ENCODE peak calls at places on chromosomes 7 and 10, in six cellular contexts. L is Peyer's patch, Z is stomach, N is ovary, M is gastrocnemius medialis, Y is IMR-90. R is an unnamed sample.
A peak's percentile ranks its signal among the peaks of the same experiment; 100 is the strongest.

GRCh38 chr7:135281363-135281949 is 47.8 kb downstream of the STRA8 start:
- DNase-seq in L (no peak), Z (peak; percentile 79), N (peak; percentile 84), M (peak; percentile 73), Y (peak; percentile 87), R (no peak)

GRCh38 chr7:98077762-98078161 is 28.9 kb upstream of the LMTK2 start:
- DNase-seq in L (no peak), Z (peak; percentile 5), N (no peak), M (no peak), Y (no peak), R (no peak)

GRCh38 chr7:97006146-97006950 is 995 bp downstream of the DLX6 start:
- DNase-seq in L (no peak), Z (peak; percentile 39), N (peak; percentile 52), M (no peak), Y (peak; percentile 1), R (no peak)

GRCh38 chr10:22332116-22332692 is 11.3 kb downstream of the BMI1 start:
- DNase-seq in L (no peak), Z (no peak), N (no peak), M (no peak), Y (no peak), R (no peak)

GRCh38 chr10:94500063-94500462 is 45.5 kb upstream of the HELLS start:
- DNase-seq in L (no peak), Z (no peak), N (no peak), M (no peak), Y (no peak), R (no peak)

GRCh38 chr7:7554647-7555575 is 11.8 kb upstream of the MIOS start:
- DNase-seq in L (no peak), Z (no peak), N (no peak), M (peak; percentile 79), Y (no peak), R (no peak)

GRCh38 chr7:101816499-101817030 is 861 bp upstream of the CUX1 start:
- DNase-seq in L (peak; percentile 72), Z (peak; percentile 65), N (peak; percentile 65), M (peak; percentile 46), Y (peak; percentile 37), R (peak; percentile 59)

GRCh38 chr7:128827971-128828711 is 2.1 kb upstream of the FLNC start:
- DNase-seq in L (no peak), Z (no peak), N (no peak), M (peak; percentile 95), Y (peak; percentile 88), R (peak; percentile 80)

GRCh38 chr7:96778263-96778662 is 68.6 kb upstream of the SEM1 start:
- DNase-seq in L (no peak), Z (no peak), N (no peak), M (no peak), Y (no peak), R (no peak)

GRCh38 chr7:2953099-2953498 is 90.6 kb downstream of the CARD11 start:
- DNase-seq in L (no peak), Z (no peak), N (no peak), M (no peak), Y (no peak), R (no peak)

GRCh38 chr7:12222889-12223579 is 11.9 kb downstream of the TMEM106B start:
- DNase-seq in L (no peak), Z (no peak), N (no peak), M (no peak), Y (no peak), R (no peak)

GRCh38 chr10:73522263-73522662 is 26.4 kb upstream of the PPP3CB start:
- DNase-seq in L (no peak), Z (no peak), N (no peak), M (no peak), Y (peak; percentile 56), R (no peak)

GRCh38 chr10:89644691-89644966 is 413 bp downstream of the PANK1 start:
- DNase-seq in L (no peak), Z (no peak), N (no peak), M (no peak), Y (no peak), R (no peak)

GRCh38 chr7:99362801-99363200 is 11.7 kb upstream of the ARPC1B start:
- DNase-seq in L (no peak), Z (no peak), N (no peak), M (no peak), Y (peak; percentile 96), R (no peak)

GRCh38 chr7:56811081-56811480 is 321.2 kb downstream of the ZNF479 start:
- DNase-seq in L (no peak), Z (no peak), N (no peak), M (no peak), Y (no peak), R (no peak)

GRCh38 chr10:6659451-6659850 is 79.4 kb upstream of the PRKCQ start:
- DNase-seq in L (no peak), Z (no peak), N (no peak), M (no peak), Y (no peak), R (no peak)

GRCh38 chr7:12458520-12459131 is 55.0 kb upstream of the VWDE start:
- DNase-seq in L (no peak), Z (no peak), N (no peak), M (no peak), Y (peak; percentile 25), R (no peak)

GRCh38 chr10:123608047-123608446 is 58.1 kb upstream of the GPR26 start:
- DNase-seq in L (no peak), Z (no peak), N (no peak), M (no peak), Y (no peak), R (no peak)

GRCh38 chr10:110919971-110920881 is 822 bp downstream of the SHOC2 start:
- DNase-seq in L (peak; percentile 63), Z (no peak), N (peak; percentile 64), M (peak; percentile 28), Y (peak; percentile 17), R (peak; percentile 28)

GRCh38 chr10:121696854-121697253 is 98.6 kb upstream of the FGFR2 start:
- DNase-seq in L (no peak), Z (peak; percentile 36), N (no peak), M (no peak), Y (no peak), R (no peak)

GRCh38 chr7:5631752-5632151 is 149.7 kb downstream of the RNF216 start:
- DNase-seq in L (no peak), Z (no peak), N (peak; percentile 13), M (no peak), Y (no peak), R (no peak)

GRCh38 chr7:5634107-5634950 is 147.1 kb downstream of the RNF216 start:
- DNase-seq in L (no peak), Z (no peak), N (peak; percentile 59), M (peak; percentile 60), Y (peak; percentile 94), R (peak; percentile 75)

GRCh38 chr7:5631185-5631584 is 150.3 kb downstream of the RNF216 start:
- DNase-seq in L (no peak), Z (no peak), N (peak; percentile 5), M (no peak), Y (no peak), R (no peak)

GRCh38 chr7:5635461-5636445 is 145.7 kb downstream of the RNF216 start:
- DNase-seq in L (no peak), Z (no peak), N (no peak), M (no peak), Y (no peak), R (no peak)

GRCh38 chr7:5633161-5634106 is 148.0 kb downstream of the RNF216 start:
- DNase-seq in L (no peak), Z (no peak), N (no peak), M (no peak), Y (no peak), R (no peak)
- H3K4me3 ChIP-seq in L (no peak overlapping the region), Z (no peak overlapping the region), N (no peak overlapping the region), M (no peak overlapping the region), Y (no peak overlapping the region), R (peak overlapping the region; percentile 7)

DNA sequence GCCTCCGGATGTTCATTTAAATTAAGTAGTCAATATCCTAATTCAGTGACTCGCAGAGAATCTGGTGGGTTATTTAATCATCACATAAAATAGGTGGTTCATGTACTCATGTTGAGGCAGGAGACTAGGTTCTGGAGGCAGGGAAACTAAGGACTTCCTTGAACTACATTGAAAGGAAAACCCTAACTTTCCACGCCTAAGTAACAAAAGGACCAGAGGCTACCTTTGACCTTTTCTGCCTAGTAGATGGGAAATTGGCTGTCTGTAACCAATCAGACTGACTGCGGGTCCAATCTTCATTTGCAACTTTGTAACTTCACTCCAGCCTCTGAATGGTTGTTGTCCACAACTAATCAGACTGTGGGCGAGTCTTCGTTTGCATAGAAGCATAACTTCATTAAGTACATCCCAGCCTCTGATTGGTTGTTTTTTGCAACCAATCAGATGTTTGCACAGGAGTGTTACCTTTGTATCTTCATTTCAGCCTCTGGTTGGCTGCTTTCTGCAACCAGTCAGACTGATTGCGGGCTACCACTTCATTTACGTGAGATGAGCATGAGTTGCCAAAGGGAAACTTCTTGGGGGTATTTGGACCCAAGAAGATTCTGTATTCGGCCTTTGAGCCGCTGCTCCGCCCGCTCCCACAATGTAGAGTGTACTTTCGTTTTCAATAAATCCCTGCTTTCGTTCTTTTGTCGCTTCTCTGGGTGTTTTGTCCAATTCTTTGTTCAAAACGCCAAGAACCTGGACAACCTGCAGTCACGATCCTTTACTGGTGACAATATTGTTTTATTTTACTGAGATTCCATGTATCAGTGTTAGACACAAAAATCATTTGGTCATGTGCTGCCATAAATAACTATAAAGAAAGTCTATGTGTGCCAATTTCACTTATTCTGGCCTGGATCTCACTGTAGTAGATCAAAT is 1.7 kb upstream of the ST7 start:
- DNase-seq in L (peak; percentile 50), Z (no peak), N (no peak), M (no peak), Y (no peak), R (no peak)
- TF ChIP-seq POLR2A in L (no peak), Z (no peak), N (no peak), M (no peak), Y (no peak), R (no peak)

DNA sequence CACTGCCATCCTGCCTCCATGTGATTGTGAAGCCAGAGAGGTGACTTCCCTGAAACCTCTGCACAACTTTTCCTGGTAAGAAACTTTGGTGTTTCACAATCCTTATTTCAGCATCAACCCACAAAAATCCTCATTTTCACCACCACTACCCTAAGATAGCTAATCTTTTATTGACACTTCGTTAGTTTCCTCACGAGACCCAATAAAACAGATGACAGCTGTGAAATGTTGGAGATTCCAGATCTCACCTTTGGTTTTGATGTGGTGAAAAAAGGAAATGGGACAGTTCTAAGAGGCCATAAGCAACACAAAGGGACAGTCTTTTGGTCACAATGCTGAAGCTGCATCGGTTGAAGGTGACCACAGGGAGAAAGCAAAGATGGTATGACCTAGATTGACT is 60.0 kb upstream of the TM9SF3 start:
- DNase-seq in L (no peak), Z (no peak), N (no peak), M (no peak), Y (no peak), R (no peak)
- H3K27ac ChIP-seq in L (no peak overlapping the region), Z (peak overlapping the region; percentile 52), N (no peak overlapping the region), M (no peak overlapping the region), Y (no peak overlapping the region), R (no peak overlapping the region)

GRCh38 chr7:130963349-130963748 is 229.3 kb upstream of the KLF14 start:
- DNase-seq in L (no peak), Z (no peak), N (no peak), M (no peak), Y (no peak), R (no peak)

GRCh38 chr7:130960208-130960988 is 226.4 kb upstream of the KLF14 start:
- DNase-seq in L (no peak), Z (no peak), N (no peak), M (no peak), Y (peak; percentile 99), R (no peak)

GRCh38 chr7:130962109-130962508 is 228.1 kb upstream of the KLF14 start:
- DNase-seq in L (no peak), Z (no peak), N (no peak), M (no peak), Y (no peak), R (no peak)

GRCh38 chr7:130959743-130960207 is 225.8 kb upstream of the KLF14 start:
- DNase-seq in L (no peak), Z (no peak), N (no peak), M (no peak), Y (peak; percentile 85), R (no peak)

GRCh38 chr7:130961128-130961601 is 227.2 kb upstream of the KLF14 start:
- DNase-seq in L (no peak), Z (no peak), N (no peak), M (no peak), Y (peak; percentile 77), R (no peak)
- H3K4me3 ChIP-seq in L (no peak overlapping the region), Z (no peak overlapping the region), N (no peak overlapping the region), M (no peak overlapping the region), Y (peak overlapping the region; percentile 30), R (no peak overlapping the region)